ENCODE peak calls at places on chromosomes 13 and 19, in seven cellular contexts. A, W, R, V, C, U and K are unnamed samples.

GRCh38 chr13:112241288-112241687 is 134.9 kb upstream of the SPACA7 start:
- DNase-seq in C (no peak), R (no peak), A (no peak), V (no peak), U (no peak), W (no peak), K (no peak)

GRCh38 chr13:20442798-20443381 is 82.8 kb downstream of the CRYL1 start:
- DNase-seq in R (no peak), W (no peak), V (no peak), A (no peak), C (no peak), U (no peak), K (no peak)

GRCh38 chr19:49936549-49936948 is 7.2 kb upstream of the NUP62 start:
- DNase-seq in W (no peak), C (no peak), A (no peak), R (no peak), U (no peak), V (no peak), K (no peak)

GRCh38 chr19:29323972-29324680 is 111.2 kb upstream of the UQCRFS1 start:
- DNase-seq in R (no peak), W (no peak), A (no peak), V (no peak), U (no peak), C (no peak), K (no peak)

GRCh38 chr13:93857126-93857525 is 622.4 kb downstream of the DCT start:
- DNase-seq in V (no peak), R (no peak), A (no peak), W (no peak), C (no peak), U (no peak), K (no peak)

GRCh38 chr19:52638601-52639000 is 446 bp upstream of the ZNF83 start:
- DNase-seq in W (no peak), V (peak; percentile 9), C (peak; percentile 48), U (no peak), A (peak; percentile 40), R (no peak), K (no peak)

GRCh38 chr13:52405767-52406494 is at the start of gene THSD1:
- DNase-seq in U (peak; percentile 6), C (peak; percentile 40), W (peak; percentile 89), R (no peak), A (peak; percentile 71), V (no peak), K (peak; percentile 30)

GRCh38 chr13:75145926-75146325 is 336.0 kb downstream of the TBC1D4 start:
- DNase-seq in W (no peak), V (no peak), C (no peak), R (no peak), A (no peak), U (no peak), K (no peak)

GRCh38 chr19:7983995-7984837 is 21.2 kb downstream of the ELAVL1 start:
- DNase-seq in V (no peak), R (no peak), U (no peak), A (no peak), W (peak; percentile 42), C (no peak), K (no peak)

GRCh38 chr19:20315543-20315942 is 148.5 kb downstream of the ZNF486 start:
- DNase-seq in C (no peak), V (no peak), A (no peak), U (no peak), R (no peak), W (no peak), K (no peak)

GRCh38 chr13:30907167-30907761 is 1.2 kb downstream of the MEDAG start:
- DNase-seq in C (no peak), A (no peak), V (no peak), R (no peak), W (no peak), U (no peak), K (no peak)

GRCh38 chr13:97749174-97749573 is 204.3 kb upstream of the IPO5 start:
- DNase-seq in C (peak; percentile 17), V (no peak), A (peak; percentile 15), W (no peak), U (no peak), R (no peak), K (no peak)

GRCh38 chr13:48116808-48117207 is 21.9 kb upstream of the MED4 start:
- DNase-seq in W (no peak), A (no peak), C (no peak), V (no peak), U (no peak), R (no peak), K (no peak)

GRCh38 chr19:7456964-7457541 is 31.8 kb downstream of the PEX11G start:
- DNase-seq in R (no peak), W (no peak), C (no peak), A (no peak), U (no peak), V (no peak), K (no peak)

GRCh38 chr13:36282818-36283432 is 14.7 kb downstream of the CCDC169 start:
- DNase-seq in C (peak; percentile 16), R (no peak), A (peak; percentile 72), V (no peak), W (no peak), U (no peak), K (no peak)

GRCh38 chr13:51590966-51591627 is 6.8 kb downstream of the WDFY2 start:
- DNase-seq in A (peak; percentile 33), R (no peak), U (no peak), W (no peak), C (peak; percentile 20), V (no peak), K (no peak)

GRCh38 chr19:37973666-37974065 is 66.7 kb downstream of the SIPA1L3 start:
- DNase-seq in V (no peak), C (no peak), A (no peak), W (no peak), R (no peak), U (no peak), K (no peak)

GRCh38 chr13:52599853-52600603 is 42.2 kb upstream of the HNRNPA1L2 start:
- DNase-seq in A (peak; percentile 75), U (no peak), R (no peak), V (no peak), W (peak; percentile 70), C (peak; percentile 72), K (peak; percentile 67)

GRCh38 chr19:46493236-46494114 is 2.2 kb downstream of the PNMA8B start:
- DNase-seq in W (peak; percentile 76), C (no peak), A (peak; percentile 77), R (no peak), V (no peak), U (no peak), K (no peak)

GRCh38 chr19:14149509-14149994 is 13.2 kb upstream of the ASF1B start:
- DNase-seq in V (no peak), U (peak; percentile 61), C (no peak), R (no peak), W (peak; percentile 88), A (peak; percentile 28), K (no peak)

GRCh38 chr13:61954092-61954491 is 538.4 kb upstream of the PCDH20 start:
- DNase-seq in U (no peak), A (peak; percentile 69), R (no peak), V (no peak), W (no peak), C (peak; percentile 17), K (peak; percentile 62)

GRCh38 chr19:14432817-14433453 is at the start of gene PKN1:
- DNase-seq in C (peak; percentile 78), U (no peak), R (no peak), V (no peak), A (peak; percentile 88), W (peak; percentile 84), K (peak; percentile 51)

DNA sequence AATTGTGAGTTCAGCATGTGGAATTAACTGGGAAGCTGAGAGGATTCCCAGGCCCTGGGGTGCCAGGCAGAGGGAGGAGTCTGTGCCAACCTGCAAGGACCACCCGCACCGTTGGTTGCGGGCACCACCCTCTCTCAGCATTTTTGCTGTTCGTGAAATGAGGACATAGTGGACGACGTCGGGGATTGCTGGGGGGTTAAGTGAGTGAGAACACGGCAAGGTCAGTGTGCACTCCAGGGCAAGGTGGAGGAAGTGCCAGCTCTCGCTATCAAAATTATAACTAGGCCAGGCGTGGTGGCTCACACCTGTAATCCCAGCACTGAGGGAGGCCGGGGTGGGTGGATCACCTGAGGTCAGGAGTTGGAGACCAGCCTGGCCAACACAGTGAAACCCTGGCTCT is 2.2 kb downstream of the FXYD3 start:
- DNase-seq in W (no peak), C (no peak), V (no peak), U (no peak), A (no peak), R (no peak), K (no peak)
- H3K4me1 ChIP-seq in W (no peaks in the 10 kb centered on the region), C (peaks cover 31% of the 10 kb centered on the region), V (peaks cover 6% of the 10 kb centered on the region), U (peaks cover 8% of the 10 kb centered on the region), A (peaks cover 27% of the 10 kb centered on the region), R (peaks cover 35% of the 10 kb centered on the region), K (peaks cover 3% of the 10 kb centered on the region)

DNA sequence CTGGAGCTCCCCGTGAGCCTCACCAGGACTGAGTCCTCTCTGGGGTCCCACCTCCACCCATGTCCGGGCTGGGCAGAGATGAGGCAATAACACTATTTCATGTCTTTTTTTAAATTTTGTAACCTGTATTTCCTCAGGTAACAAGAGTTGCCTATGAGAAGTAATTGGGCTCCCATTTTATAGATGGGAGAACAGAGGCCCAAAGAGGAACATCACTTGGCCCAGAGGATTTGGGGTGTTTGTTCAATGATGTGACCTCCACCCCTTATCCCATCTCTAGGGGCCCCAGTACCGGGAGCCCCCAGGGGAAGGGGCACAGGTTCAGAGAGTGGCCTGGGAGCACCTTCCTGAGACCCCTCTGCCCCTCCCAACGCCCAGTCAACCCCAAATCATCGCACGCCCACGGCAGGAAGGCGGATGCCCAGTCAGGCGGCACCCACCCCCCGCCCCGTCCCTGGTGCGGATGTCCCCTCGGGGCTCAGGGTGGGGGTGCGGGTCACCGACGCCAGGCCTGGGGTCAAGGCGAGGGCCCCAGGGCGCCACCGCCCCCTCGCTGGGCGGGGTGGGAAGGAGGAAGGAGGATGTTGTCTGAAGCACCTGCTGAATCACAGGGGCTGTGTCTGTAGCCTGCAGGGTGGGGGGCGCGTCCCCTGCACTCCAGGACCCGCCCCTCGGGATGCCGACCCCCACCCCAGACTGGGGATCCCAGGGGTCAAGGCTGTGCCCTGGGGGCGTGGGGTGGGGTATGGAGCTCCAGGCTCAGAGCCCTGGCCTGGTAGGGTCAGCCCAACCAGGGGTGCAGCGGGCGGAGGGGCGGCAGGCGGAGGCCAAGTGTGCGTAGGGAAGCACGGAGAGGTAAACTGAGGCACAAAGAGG is 9.0 kb upstream of the CIRBP start:
- DNase-seq in W (no peak), R (no peak), C (peak; percentile 53), U (peak; percentile 63), V (no peak), A (no peak), K (no peak)
- H3K4me1 ChIP-seq in W (peaks cover 20% of the 10 kb centered on the region), R (peaks cover 81% of the 10 kb centered on the region), C (peaks cover 72% of the 10 kb centered on the region), U (peaks cover 73% of the 10 kb centered on the region), V (peaks cover 54% of the 10 kb centered on the region), A (peaks cover 58% of the 10 kb centered on the region), K (peaks cover 24% of the 10 kb centered on the region)

DNA sequence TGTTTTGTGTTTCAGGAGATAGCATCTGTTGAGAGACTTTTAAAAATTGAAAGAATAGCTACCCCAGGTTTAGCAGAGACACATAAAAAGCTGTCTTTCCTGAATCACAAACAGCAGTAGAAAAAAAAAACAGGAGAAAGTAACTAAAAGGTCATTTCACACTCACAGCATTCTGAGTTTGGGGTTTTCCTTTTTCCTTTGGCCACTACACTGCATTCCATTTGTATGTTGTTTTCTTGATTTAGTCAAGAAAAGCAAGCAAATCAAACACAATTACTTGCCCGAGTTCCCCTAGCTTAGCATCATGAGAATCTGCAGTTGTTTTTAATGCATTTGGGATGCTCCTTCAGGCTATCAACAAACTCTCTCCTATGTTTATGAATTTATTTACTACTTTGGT is 161.0 kb downstream of the KCTD12 start:
- DNase-seq in R (no peak), A (no peak), U (no peak), C (no peak), W (no peak), V (no peak), K (no peak)
- H3K4me1 ChIP-seq in R (peaks cover 3% of the 10 kb centered on the region), A (peaks cover 8% of the 10 kb centered on the region), U (peaks cover 3% of the 10 kb centered on the region), C (peaks cover 4% of the 10 kb centered on the region), W (peaks cover 10% of the 10 kb centered on the region), V (peaks cover 11% of the 10 kb centered on the region), K (no peaks in the 10 kb centered on the region)

GRCh38 chr13:109285586-109285985 is 500.8 kb downstream of the IRS2 start:
- DNase-seq in C (no peak), U (no peak), A (no peak), W (no peak), V (no peak), R (no peak), K (no peak)
- H3K4me1 ChIP-seq in C (no peaks in the 10 kb centered on the region), U (no peaks in the 10 kb centered on the region), A (no peaks in the 10 kb centered on the region), W (no peaks in the 10 kb centered on the region), V (no peaks in the 10 kb centered on the region), R (no peaks in the 10 kb centered on the region), K (no peaks in the 10 kb centered on the region)